ENCODE peak calls at places on chromosomes 13 and 19, in five cellular contexts. S, J, Z, O and R are unnamed samples.

GRCh38 chr19:1263198-1263597 is 5.9 kb upstream of the CIRBP start:
- DNase-seq in J (no peak), Z (no peak), S (no peak), O (no peak), R (no peak)

GRCh38 chr19:18427752-18428131 is 8.5 kb downstream of the SSBP4 start:
- DNase-seq in J (no peak), Z (no peak), S (no peak), O (no peak), R (no peak)

GRCh38 chr19:27793128-27793643 is 1419.8 kb downstream of the UQCRFS1 start:
- DNase-seq in J (peak; percentile 66), S (peak; percentile 66), O (peak; percentile 86), Z (peak; percentile 83), R (peak; percentile 58)

GRCh38 chr13:102276479-102276878 is 125.4 kb downstream of the FGF14 start:
- DNase-seq in O (no peak), S (no peak), J (no peak), Z (no peak), R (no peak)

GRCh38 chr13:35990196-35990595 is 141.0 kb downstream of the DCLK1 start:
- DNase-seq in O (no peak), S (no peak), J (no peak), Z (no peak), R (no peak)

GRCh38 chr19:2042485-2043268 is 8.4 kb downstream of the MKNK2 start:
- DNase-seq in Z (no peak), O (no peak), S (no peak), J (peak; percentile 73), R (no peak)

GRCh38 chr13:48562296-48563066 is 29.6 kb upstream of the RCBTB2 start:
- DNase-seq in O (no peak), S (no peak), J (no peak), Z (no peak), R (no peak)

GRCh38 chr13:21884299-21884878 is 213.5 kb downstream of the FGF9 start:
- DNase-seq in Z (no peak), O (no peak), S (no peak), J (no peak), R (no peak)

GRCh38 chr19:10603873-10604459 is 16.9 kb upstream of the AP1M2 start:
- DNase-seq in O (peak; percentile 80), J (no peak), Z (peak; percentile 38), S (no peak), R (peak; percentile 13)

GRCh38 chr19:4059931-4060620 is 6.6 kb downstream of the ZBTB7A start:
- DNase-seq in J (peak; percentile 71), S (peak; percentile 81), O (peak; percentile 82), Z (peak; percentile 74), R (peak; percentile 59)

GRCh38 chr13:73228546-73228945 is 169.7 kb downstream of the KLF5 start:
- DNase-seq in O (no peak), S (no peak), Z (peak; percentile 18), J (no peak), R (peak; percentile 10)

GRCh38 chr13:107867701-107868661 is 347.4 kb downstream of the LIG4 start:
- DNase-seq in O (no peak), S (peak; percentile 24), Z (peak; percentile 29), J (peak; percentile 29), R (peak; percentile 17)

GRCh38 chr19:29364999-29365398 is 152.0 kb upstream of the UQCRFS1 start:
- DNase-seq in J (no peak), S (no peak), O (no peak), Z (no peak), R (no peak)
- TF ChIP-seq CTCF in J (no peak), S (no peak), O (no peak), Z (no peak), R (no peak)

GRCh38 chr13:28495586-28496564 is 947 bp upstream of the FLT1 start:
- DNase-seq in O (no peak), S (no peak), J (no peak), Z (no peak), R (no peak)
- H3K4me3 ChIP-seq in O (peak overlapping the region; percentile 49), S (peak overlapping the region; percentile 90), J (peak overlapping the region; percentile 49), Z (peak overlapping the region; percentile 42), R (no peak overlapping the region)

GRCh38 chr19:32257326-32258073 is 87.9 kb upstream of the ZNF507 start:
- DNase-seq in O (no peak), Z (no peak), S (no peak), J (no peak), R (no peak)

GRCh38 chr19:32253683-32254020 is 91.8 kb upstream of the ZNF507 start:
- DNase-seq in S (no peak), Z (no peak), J (no peak), O (no peak), R (no peak)

GRCh38 chr19:32254128-32254527 is 91.3 kb upstream of the ZNF507 start:
- DNase-seq in Z (no peak), O (no peak), S (no peak), J (no peak), R (no peak)

GRCh38 chr19:32256341-32256975 is 89.0 kb upstream of the ZNF507 start:
- DNase-seq in J (no peak), Z (no peak), S (no peak), O (no peak), R (no peak)

DNA sequence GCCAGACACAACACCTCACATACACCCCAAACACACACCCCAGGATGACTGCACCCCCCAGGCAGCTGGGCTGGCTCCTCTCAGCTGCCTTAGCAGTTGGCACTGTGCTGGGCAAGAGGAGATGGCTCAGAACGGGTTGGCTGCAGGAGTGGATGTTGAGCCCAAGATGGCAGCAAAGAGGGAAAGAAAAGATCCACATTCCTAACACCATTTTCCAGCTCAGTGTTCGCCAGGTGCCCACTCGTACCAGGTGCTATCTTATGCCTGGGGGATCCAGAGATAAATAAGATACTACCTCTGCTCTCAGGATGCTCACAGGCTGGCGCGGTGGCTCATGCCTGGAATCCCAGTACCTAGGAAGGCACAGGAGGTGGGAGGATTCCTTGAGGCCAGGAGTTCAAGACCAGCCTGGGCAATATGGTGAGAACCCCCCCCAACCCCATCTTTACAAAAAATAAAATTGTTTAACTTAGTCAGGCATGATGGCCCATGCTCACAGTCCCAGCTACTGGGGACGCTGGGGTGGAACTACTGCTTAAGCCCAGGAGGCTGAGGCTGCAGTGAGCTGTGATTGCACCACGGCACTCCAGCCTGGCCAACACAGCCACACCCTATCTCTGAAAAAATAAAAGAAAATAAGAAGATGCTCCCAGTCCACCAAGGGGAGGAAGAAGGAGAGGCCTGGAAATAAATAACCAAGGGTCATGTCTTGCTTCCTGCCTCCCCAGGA is 89.7 kb upstream of the ZNF507 start:
- DNase-seq in J (no peak), S (no peak), O (no peak), Z (no peak), R (no peak)
- TF ChIP-seq CTCF in J (no peak), S (no peak), O (no peak), Z (no peak), R (no peak)

DNA sequence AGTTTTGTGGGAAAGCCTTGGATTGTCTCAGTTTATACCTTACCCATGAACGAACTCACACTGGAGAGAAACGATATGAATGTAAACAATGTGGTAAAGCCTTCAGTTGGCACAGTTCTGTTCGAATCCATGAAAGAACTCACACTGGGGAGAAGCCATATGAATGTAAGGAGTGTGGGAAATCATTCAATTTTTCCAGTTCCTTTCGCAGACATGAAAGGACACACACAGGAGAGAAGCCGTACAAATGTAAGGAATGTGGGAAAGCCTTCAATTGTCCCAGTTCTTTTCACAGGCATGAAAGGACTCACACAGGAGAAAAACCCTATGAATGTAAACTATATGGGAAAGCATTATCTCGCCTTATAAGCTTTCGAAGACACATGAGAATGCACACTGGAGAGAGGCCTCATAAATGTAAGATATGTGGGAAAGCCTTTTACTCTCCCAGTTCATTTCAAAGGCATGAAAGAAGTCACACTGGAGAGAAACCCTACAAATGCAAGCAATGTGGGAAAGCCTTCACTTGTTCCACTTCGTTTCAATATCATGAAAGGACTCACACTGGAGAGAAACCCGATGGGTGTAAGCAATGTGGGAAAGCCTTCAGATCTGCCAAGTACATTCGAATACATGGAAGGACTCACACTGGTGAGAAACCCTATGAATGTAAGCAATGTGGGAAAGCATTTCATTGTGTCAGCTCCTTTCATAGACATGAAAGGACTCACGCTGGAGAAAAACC is 7.5 kb upstream of the ZNF440 start:
- DNase-seq in Z (peak; percentile 14), J (no peak), O (no peak), S (no peak), R (no peak)
- H3K4me3 ChIP-seq in Z (no peak overlapping the region), J (no peak overlapping the region), O (no peak overlapping the region), S (no peak overlapping the region), R (no peak overlapping the region)

GRCh38 chr19:46928951-46929350 is 68.2 kb downstream of the ARHGAP35 start:
- DNase-seq in J (no peak), Z (peak; percentile 35), O (no peak), S (no peak), R (peak; percentile 43)
- TF ChIP-seq CTCF in J (no peak), Z (peak; percentile 1), O (no peak), S (peak; percentile 22), R (peak; percentile 31)

DNA sequence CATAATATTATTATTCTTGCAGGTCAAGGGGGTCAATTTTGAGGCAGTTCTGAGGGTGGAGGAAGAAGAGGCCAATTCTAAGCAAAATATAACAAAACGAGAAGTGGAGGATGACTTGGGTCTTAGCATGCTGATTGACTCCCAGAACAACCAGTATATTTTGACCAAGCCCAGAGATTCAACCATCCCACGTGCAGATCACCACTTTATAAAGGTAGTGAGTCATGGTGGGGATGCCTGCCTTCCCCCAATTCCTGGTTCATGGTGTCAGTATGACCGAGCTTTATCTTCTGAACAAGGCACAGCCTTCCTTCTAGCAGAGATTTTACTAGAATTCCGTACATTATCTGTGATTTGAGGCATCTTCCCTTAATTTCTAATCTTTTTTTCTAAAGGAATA is 9.4 kb upstream of the DCUN1D2 start:
- DNase-seq in S (no peak), Z (peak; percentile 64), O (no peak), J (no peak), R (peak; percentile 47)
- H3K4me3 ChIP-seq in S (no peak overlapping the region), Z (no peak overlapping the region), O (no peak overlapping the region), J (no peak overlapping the region), R (no peak overlapping the region)